ENCODE peak calls at places on chromosomes 16 and 17, in eight cellular contexts. One of them, this sample, is unnamed.

GRCh38 chr16:22397931-22398330 is 23.5 kb upstream of the CDR2 start:
- DNase-seq in brain microvascular endothelial cell: no peak
- DNase-seq in hepatocyte: no peak
- DNase-seq in body of pancreas: no peak
- DNase-seq in breast epithelium: no peak
- DNase-seq in sigmoid colon: no peak
- DNase-seq in HepG2: no peak
- DNase-seq in tibial artery: no peak
- DNase-seq in this sample: no peak

GRCh38 chr16:72834499-72834898 is 213.4 kb downstream of the ZFHX3 start:
- DNase-seq in HepG2: no peak
- DNase-seq in breast epithelium: no peak
- DNase-seq in body of pancreas: no peak
- DNase-seq in sigmoid colon: no peak
- DNase-seq in tibial artery: no peak
- DNase-seq in brain microvascular endothelial cell: no peak
- DNase-seq in hepatocyte: no peak
- DNase-seq in this sample: no peak

GRCh38 chr16:19700319-19700781 is 17.7 kb downstream of the KNOP1 start:
- DNase-seq in hepatocyte: peak
- DNase-seq in sigmoid colon: no peak
- DNase-seq in tibial artery: no peak
- DNase-seq in HepG2: peak
- DNase-seq in breast epithelium: peak
- DNase-seq in body of pancreas: peak
- DNase-seq in brain microvascular endothelial cell: peak
- DNase-seq in this sample: no peak

GRCh38 chr17:66965801-66966528 is 1.5 kb downstream of the CACNG4 start:
- DNase-seq in hepatocyte: peak
- DNase-seq in HepG2: no peak
- DNase-seq in body of pancreas: no peak
- DNase-seq in breast epithelium: no peak
- DNase-seq in tibial artery: no peak
- DNase-seq in sigmoid colon: no peak
- DNase-seq in brain microvascular endothelial cell: no peak
- DNase-seq in this sample: no peak

GRCh38 chr16:30368122-30368791 is 2.0 kb downstream of the TBC1D10B start:
- DNase-seq in tibial artery: peak
- DNase-seq in brain microvascular endothelial cell: peak
- DNase-seq in breast epithelium: no peak
- DNase-seq in HepG2: no peak
- DNase-seq in hepatocyte: peak
- DNase-seq in sigmoid colon: peak
- DNase-seq in body of pancreas: no peak
- DNase-seq in this sample: no peak

GRCh38 chr16:6020162-6020980 is 922.8 kb upstream of the EEF2KMT start:
- DNase-seq in tibial artery: no peak
- DNase-seq in body of pancreas: no peak
- DNase-seq in brain microvascular endothelial cell: no peak
- DNase-seq in HepG2: no peak
- DNase-seq in sigmoid colon: no peak
- DNase-seq in breast epithelium: no peak
- DNase-seq in hepatocyte: no peak
- DNase-seq in this sample: no peak

GRCh38 chr17:74833501-74834361 is 26.0 kb downstream of the GRIN2C start:
- DNase-seq in body of pancreas: no peak
- DNase-seq in brain microvascular endothelial cell: peak
- DNase-seq in breast epithelium: no peak
- DNase-seq in HepG2: no peak
- DNase-seq in sigmoid colon: no peak
- DNase-seq in hepatocyte: no peak
- DNase-seq in tibial artery: peak
- DNase-seq in this sample: no peak

GRCh38 chr16:10016761-10017160 is 165.5 kb downstream of the GRIN2A start:
- DNase-seq in brain microvascular endothelial cell: no peak
- DNase-seq in hepatocyte: no peak
- DNase-seq in HepG2: no peak
- DNase-seq in tibial artery: no peak
- DNase-seq in sigmoid colon: no peak
- DNase-seq in body of pancreas: no peak
- DNase-seq in breast epithelium: no peak
- DNase-seq in this sample: no peak

GRCh38 chr17:68097161-68097805 is 61.7 kb downstream of the KPNA2 start:
- DNase-seq in sigmoid colon: no peak
- DNase-seq in tibial artery: no peak
- DNase-seq in brain microvascular endothelial cell: no peak
- DNase-seq in body of pancreas: no peak
- DNase-seq in hepatocyte: no peak
- DNase-seq in breast epithelium: no peak
- DNase-seq in HepG2: peak
- DNase-seq in this sample: no peak

GRCh38 chr16:11546522-11547485 is 39.9 kb downstream of the LITAF start:
- DNase-seq in HepG2: no peak
- DNase-seq in body of pancreas: no peak
- DNase-seq in sigmoid colon: no peak
- DNase-seq in tibial artery: no peak
- DNase-seq in hepatocyte: no peak
- DNase-seq in breast epithelium: no peak
- DNase-seq in brain microvascular endothelial cell: no peak
- DNase-seq in this sample: peak

GRCh38 chr16:75653926-75654325 is 6.4 kb downstream of the TERF2IP start:
- DNase-seq in sigmoid colon: no peak
- DNase-seq in breast epithelium: no peak
- DNase-seq in tibial artery: no peak
- DNase-seq in hepatocyte: no peak
- DNase-seq in body of pancreas: no peak
- DNase-seq in brain microvascular endothelial cell: no peak
- DNase-seq in HepG2: no peak
- DNase-seq in this sample: no peak

GRCh38 chr17:17035490-17035889 is 6.8 kb upstream of the MPRIP start:
- DNase-seq in breast epithelium: peak
- DNase-seq in tibial artery: no peak
- DNase-seq in body of pancreas: no peak
- DNase-seq in brain microvascular endothelial cell: no peak
- DNase-seq in HepG2: no peak
- DNase-seq in sigmoid colon: no peak
- DNase-seq in hepatocyte: no peak
- DNase-seq in this sample: no peak

GRCh38 chr16:73124097-73124652 is 76.2 kb upstream of the ZFHX3 start:
- DNase-seq in breast epithelium: no peak
- DNase-seq in brain microvascular endothelial cell: no peak
- DNase-seq in HepG2: no peak
- DNase-seq in sigmoid colon: no peak
- DNase-seq in body of pancreas: no peak
- DNase-seq in hepatocyte: no peak
- DNase-seq in tibial artery: no peak
- DNase-seq in this sample: no peak

GRCh38 chr16:21663889-21664647 is at the start of gene OTOA:
- DNase-seq in breast epithelium: no peak
- DNase-seq in HepG2: no peak
- DNase-seq in brain microvascular endothelial cell: no peak
- DNase-seq in body of pancreas: no peak
- DNase-seq in hepatocyte: peak
- DNase-seq in sigmoid colon: no peak
- DNase-seq in tibial artery: no peak
- DNase-seq in this sample: no peak

GRCh38 chr16:50440991-50441390 is 72.2 kb upstream of the BRD7 start:
- DNase-seq in brain microvascular endothelial cell: no peak
- DNase-seq in tibial artery: no peak
- DNase-seq in hepatocyte: no peak
- DNase-seq in breast epithelium: peak
- DNase-seq in sigmoid colon: no peak
- DNase-seq in HepG2: no peak
- DNase-seq in body of pancreas: no peak
- DNase-seq in this sample: no peak

GRCh38 chr16:26795184-26795583 is 271.5 kb upstream of the C16orf82 start:
- DNase-seq in breast epithelium: no peak
- DNase-seq in tibial artery: no peak
- DNase-seq in HepG2: no peak
- DNase-seq in body of pancreas: no peak
- DNase-seq in brain microvascular endothelial cell: no peak
- DNase-seq in hepatocyte: peak
- DNase-seq in sigmoid colon: no peak
- DNase-seq in this sample: no peak

GRCh38 chr17:79976451-79976850 is 59.2 kb downstream of the TBC1D16 start:
- DNase-seq in body of pancreas: no peak
- DNase-seq in hepatocyte: no peak
- DNase-seq in sigmoid colon: peak
- DNase-seq in tibial artery: no peak
- DNase-seq in HepG2: no peak
- DNase-seq in breast epithelium: peak
- DNase-seq in brain microvascular endothelial cell: no peak
- DNase-seq in this sample: no peak

GRCh38 chr16:10906914-10907756 is 30.1 kb downstream of the CIITA start:
- DNase-seq in hepatocyte: no peak
- DNase-seq in body of pancreas: no peak
- DNase-seq in tibial artery: no peak
- DNase-seq in brain microvascular endothelial cell: no peak
- DNase-seq in HepG2: no peak
- DNase-seq in sigmoid colon: no peak
- DNase-seq in breast epithelium: no peak
- DNase-seq in this sample: peak

GRCh38 chr16:51137097-51137496 is 14.0 kb downstream of the SALL1 start:
- DNase-seq in sigmoid colon: no peak
- DNase-seq in brain microvascular endothelial cell: no peak
- DNase-seq in HepG2: no peak
- DNase-seq in body of pancreas: no peak
- DNase-seq in hepatocyte: no peak
- DNase-seq in tibial artery: no peak
- DNase-seq in breast epithelium: no peak
- DNase-seq in this sample: no peak

GRCh38 chr17:41178843-41179616 is 1.0 kb upstream of the KRTAP4-2 start:
- DNase-seq in hepatocyte: no peak
- DNase-seq in sigmoid colon: no peak
- DNase-seq in body of pancreas: no peak
- DNase-seq in breast epithelium: no peak
- DNase-seq in HepG2: no peak
- DNase-seq in tibial artery: no peak
- DNase-seq in brain microvascular endothelial cell: no peak
- DNase-seq in this sample: no peak

GRCh38 chr17:44754276-44754675 is 4.5 kb upstream of the ADAM11 start:
- DNase-seq in HepG2: no peak
- DNase-seq in hepatocyte: no peak
- DNase-seq in breast epithelium: no peak
- DNase-seq in brain microvascular endothelial cell: no peak
- DNase-seq in tibial artery: no peak
- DNase-seq in sigmoid colon: no peak
- DNase-seq in body of pancreas: no peak
- DNase-seq in this sample: no peak

DNA sequence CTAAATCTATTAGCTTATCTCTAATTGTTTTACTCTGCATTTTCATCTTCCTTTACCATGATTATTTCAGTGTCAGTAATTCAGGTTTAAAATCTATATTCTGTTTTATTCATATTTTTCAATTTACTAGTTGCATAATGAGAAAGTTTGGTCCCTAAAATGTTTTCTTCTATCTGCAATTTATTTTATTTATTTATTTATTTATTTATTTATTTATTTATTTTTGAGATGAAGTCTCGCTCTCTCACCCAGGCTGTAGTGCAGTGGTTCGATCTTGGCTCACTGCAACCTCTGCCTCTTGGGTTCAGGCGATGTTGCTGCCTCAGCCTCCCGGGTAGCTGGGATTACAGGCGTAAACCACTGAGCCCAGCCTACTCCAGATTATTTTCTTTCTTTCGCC is 1597.3 kb downstream of the CDH8 start:
- DNase-seq in tibial artery: no peak
- DNase-seq in brain microvascular endothelial cell: no peak
- DNase-seq in hepatocyte: no peak
- DNase-seq in sigmoid colon: no peak
- DNase-seq in body of pancreas: no peak
- DNase-seq in HepG2: no peak
- DNase-seq in breast epithelium: no peak
- DNase-seq in this sample: no peak
- H3K27ac ChIP-seq in tibial artery: no peak
- H3K27ac ChIP-seq in brain microvascular endothelial cell: no peak
- H3K27ac ChIP-seq in hepatocyte: no peak
- H3K27ac ChIP-seq in sigmoid colon: no peak
- H3K27ac ChIP-seq in body of pancreas: no peak
- H3K27ac ChIP-seq in HepG2: no peak
- H3K27ac ChIP-seq in breast epithelium: no peak
- H3K27ac ChIP-seq in this sample: no peak

GRCh38 chr17:14306602-14307001 is 5.7 kb downstream of the HS3ST3B1 start:
- DNase-seq in brain microvascular endothelial cell: no peak
- DNase-seq in sigmoid colon: no peak
- DNase-seq in body of pancreas: no peak
- DNase-seq in tibial artery: no peak
- DNase-seq in HepG2: no peak
- DNase-seq in hepatocyte: no peak
- DNase-seq in breast epithelium: no peak
- DNase-seq in this sample: no peak
- H3K27ac ChIP-seq in brain microvascular endothelial cell: no peak
- H3K27ac ChIP-seq in sigmoid colon: no peak
- H3K27ac ChIP-seq in body of pancreas: no peak
- H3K27ac ChIP-seq in tibial artery: no peak
- H3K27ac ChIP-seq in HepG2: peak
- H3K27ac ChIP-seq in hepatocyte: no peak
- H3K27ac ChIP-seq in breast epithelium: no peak
- H3K27ac ChIP-seq in this sample: no peak

DNA sequence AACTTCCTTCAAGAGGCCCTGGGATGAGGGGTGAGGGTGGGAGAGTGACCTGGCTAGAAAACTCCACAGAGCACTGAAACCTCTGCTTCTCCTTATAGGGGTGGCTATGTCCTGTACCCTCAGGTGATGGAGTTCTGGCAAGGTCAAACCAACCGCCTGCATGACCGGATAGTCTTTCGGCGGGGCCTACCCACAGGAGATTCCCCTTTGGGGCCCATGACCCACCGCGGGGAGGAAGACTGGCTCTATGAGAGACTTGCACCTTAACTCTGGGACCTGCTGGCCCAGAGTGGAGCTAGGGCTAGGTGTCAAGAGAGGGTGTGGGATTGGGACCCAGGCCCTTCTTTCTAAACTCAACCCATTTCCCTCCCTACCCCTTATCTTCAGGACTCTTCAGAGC is 5.1 kb downstream of the PNPO start:
- DNase-seq in brain microvascular endothelial cell: no peak
- DNase-seq in sigmoid colon: no peak
- DNase-seq in tibial artery: no peak
- DNase-seq in breast epithelium: no peak
- DNase-seq in HepG2: no peak
- DNase-seq in hepatocyte: no peak
- DNase-seq in body of pancreas: no peak
- DNase-seq in this sample: no peak
- H3K27ac ChIP-seq in brain microvascular endothelial cell: no peak
- H3K27ac ChIP-seq in sigmoid colon: peak
- H3K27ac ChIP-seq in tibial artery: no peak
- H3K27ac ChIP-seq in breast epithelium: peak
- H3K27ac ChIP-seq in HepG2: peak
- H3K27ac ChIP-seq in hepatocyte: peak
- H3K27ac ChIP-seq in body of pancreas: peak
- H3K27ac ChIP-seq in this sample: peak

DNA sequence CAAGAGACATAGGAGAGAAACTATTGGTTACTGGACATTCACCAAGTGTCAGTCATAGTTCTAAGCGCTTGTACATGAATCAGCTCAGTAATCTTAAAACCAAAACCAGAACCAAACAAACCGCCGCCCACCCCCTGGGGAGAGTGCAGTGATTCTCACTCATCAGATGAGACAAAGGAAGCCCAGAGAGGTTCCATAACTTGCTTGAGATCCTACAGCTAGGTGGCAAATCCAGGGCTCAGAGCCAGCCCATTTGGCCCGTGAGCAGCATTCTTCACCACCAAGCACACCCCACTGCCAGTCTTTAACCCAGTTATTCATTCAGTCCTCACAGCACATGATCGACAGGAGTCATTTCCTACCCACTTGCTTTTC is 37.2 kb upstream of the RGS9 start:
- DNase-seq in sigmoid colon: peak
- DNase-seq in tibial artery: peak
- DNase-seq in brain microvascular endothelial cell: peak
- DNase-seq in HepG2: peak
- DNase-seq in breast epithelium: no peak
- DNase-seq in hepatocyte: no peak
- DNase-seq in body of pancreas: peak
- DNase-seq in this sample: peak
- H3K27ac ChIP-seq in sigmoid colon: peak
- H3K27ac ChIP-seq in tibial artery: peak
- H3K27ac ChIP-seq in brain microvascular endothelial cell: peak
- H3K27ac ChIP-seq in HepG2: no peak
- H3K27ac ChIP-seq in breast epithelium: peak
- H3K27ac ChIP-seq in hepatocyte: peak
- H3K27ac ChIP-seq in body of pancreas: peak
- H3K27ac ChIP-seq in this sample: peak

This sample was measured in substantia nigra.